ENCODE peak calls at places on chromosomes 11 and 22, in eight cellular contexts. L, Y, K, C, P, N, Q and U are unnamed samples.

GRCh38 chr11:34745209-34745608 is 124.3 kb downstream of the EHF start:
- DNase-seq in L (no peak), Y (no peak), K (no peak), C (no peak), P (no peak), N (no peak), Q (no peak), U (no peak)

GRCh38 chr11:76723142-76723541 is 52.6 kb upstream of the LRRC32 start:
- DNase-seq in L (no peak), Y (no peak), K (no peak), C (no peak), P (no peak), N (no peak), Q (no peak), U (no peak)

GRCh38 chr22:43438666-43439347 is 27.0 kb downstream of the MPPED1 start:
- DNase-seq in L (no peak), Y (no peak), K (no peak), C (no peak), P (no peak), N (no peak), Q (no peak), U (no peak)

GRCh38 chr11:95734009-95734572 is 55.5 kb downstream of the FAM76B start:
- DNase-seq in L (no peak), Y (no peak), K (no peak), C (no peak), P (no peak), N (no peak), Q (no peak), U (no peak)

GRCh38 chr11:72238040-72238450 is 5.9 kb downstream of the PHOX2A start:
- DNase-seq in L (peak), Y (peak), K (peak), C (no peak), P (no peak), N (no peak), Q (peak), U (peak)

GRCh38 chr11:70590356-70590991 is 192.1 kb downstream of the CTTN start:
- DNase-seq in L (no peak), Y (no peak), K (no peak), C (no peak), P (no peak), N (no peak), Q (no peak), U (no peak)

GRCh38 chr22:32708835-32709234 is 92.7 kb upstream of the TIMP3 start:
- DNase-seq in L (peak), Y (no peak), K (no peak), C (no peak), P (peak), N (no peak), Q (no peak), U (no peak)

GRCh38 chr11:73875840-73876239 is 806 bp downstream of the COA4 start:
- DNase-seq in L (no peak), Y (no peak), K (peak), C (no peak), P (no peak), N (no peak), Q (no peak), U (no peak)

GRCh38 chr11:45725121-45725520 is 59.7 kb upstream of the CHST1 start:
- DNase-seq in L (no peak), Y (no peak), K (no peak), C (no peak), P (no peak), N (no peak), Q (no peak), U (no peak)

GRCh38 chr11:26134053-26134452 is 197.9 kb upstream of the ANO3 start:
- DNase-seq in L (no peak), Y (no peak), K (no peak), C (no peak), P (no peak), N (no peak), Q (no peak), U (no peak)

GRCh38 chr22:47596176-47596690 is 833.8 kb downstream of the TBC1D22A start:
- DNase-seq in L (no peak), Y (no peak), K (no peak), C (no peak), P (no peak), N (no peak), Q (no peak), U (no peak)

GRCh38 chr11:18461909-18462308 is 6.3 kb downstream of the LDHAL6A start:
- DNase-seq in L (no peak), Y (no peak), K (no peak), C (no peak), P (no peak), N (no peak), Q (no peak), U (no peak)

GRCh38 chr11:128501576-128502549 is 85.5 kb downstream of the ETS1 start:
- DNase-seq in L (peak), Y (no peak), K (no peak), C (no peak), P (no peak), N (no peak), Q (no peak), U (no peak)

GRCh38 chr11:69166186-69167115 is 10.7 kb downstream of the SMIM38 start:
- DNase-seq in L (peak), Y (no peak), K (peak), C (peak), P (no peak), N (no peak), Q (peak), U (no peak)

GRCh38 chr11:46363031-46363407 is 15.8 kb downstream of the DGKZ start:
- DNase-seq in L (peak), Y (no peak), K (peak), C (no peak), P (peak), N (no peak), Q (no peak), U (no peak)

GRCh38 chr11:65493367-65494176 is 5.3 kb upstream of the MALAT1 start:
- DNase-seq in L (peak), Y (no peak), K (no peak), C (no peak), P (peak), N (peak), Q (peak), U (no peak)

GRCh38 chr11:28596816-28597215 is 488.6 kb downstream of the METTL15 start:
- DNase-seq in L (no peak), Y (no peak), K (no peak), C (no peak), P (no peak), N (no peak), Q (no peak), U (no peak)

GRCh38 chr22:48803171-48803992 is 1024.3 kb downstream of the BRD1 start:
- DNase-seq in L (no peak), Y (no peak), K (no peak), C (no peak), P (no peak), N (no peak), Q (no peak), U (no peak)

GRCh38 chr22:35892192-35892591 is 136.4 kb downstream of the RBFOX2 start:
- DNase-seq in L (peak), Y (no peak), K (no peak), C (peak), P (no peak), N (no peak), Q (peak), U (no peak)

GRCh38 chr22:42430486-42431125 is 1.6 kb downstream of the NFAM1 start:
- DNase-seq in L (no peak), Y (no peak), K (no peak), C (no peak), P (no peak), N (no peak), Q (no peak), U (no peak)

GRCh38 chr11:83648610-83649467 is 362.7 kb upstream of the CCDC90B start:
- DNase-seq in L (no peak), Y (no peak), K (no peak), C (no peak), P (no peak), N (no peak), Q (no peak), U (no peak)

GRCh38 chr11:69560141-69560790 is 78.8 kb downstream of the LINC01488 start:
- DNase-seq in L (peak), Y (no peak), K (no peak), C (no peak), P (no peak), N (no peak), Q (peak), U (no peak)

GRCh38 chr11:16607675-16608644 is 130.5 kb upstream of the C11orf58 start:
- DNase-seq in L (peak), Y (peak), K (peak), C (peak), P (peak), N (peak), Q (peak), U (no peak)

GRCh38 chr11:85799142-85799541 is 11.8 kb downstream of the SYTL2 start:
- DNase-seq in L (no peak), Y (no peak), K (no peak), C (no peak), P (no peak), N (no peak), Q (no peak), U (no peak)

GRCh38 chr11:65586676-65587075 is 8.9 kb downstream of the KCNK7 start:
- DNase-seq in L (no peak), Y (no peak), K (no peak), C (no peak), P (no peak), N (no peak), Q (no peak), U (no peak)

GRCh38 chr11:9265211-9266131 is at the start of gene DENND5A:
- DNase-seq in L (peak), Y (peak), K (peak), C (peak), P (peak), N (peak), Q (peak), U (peak)

DNA sequence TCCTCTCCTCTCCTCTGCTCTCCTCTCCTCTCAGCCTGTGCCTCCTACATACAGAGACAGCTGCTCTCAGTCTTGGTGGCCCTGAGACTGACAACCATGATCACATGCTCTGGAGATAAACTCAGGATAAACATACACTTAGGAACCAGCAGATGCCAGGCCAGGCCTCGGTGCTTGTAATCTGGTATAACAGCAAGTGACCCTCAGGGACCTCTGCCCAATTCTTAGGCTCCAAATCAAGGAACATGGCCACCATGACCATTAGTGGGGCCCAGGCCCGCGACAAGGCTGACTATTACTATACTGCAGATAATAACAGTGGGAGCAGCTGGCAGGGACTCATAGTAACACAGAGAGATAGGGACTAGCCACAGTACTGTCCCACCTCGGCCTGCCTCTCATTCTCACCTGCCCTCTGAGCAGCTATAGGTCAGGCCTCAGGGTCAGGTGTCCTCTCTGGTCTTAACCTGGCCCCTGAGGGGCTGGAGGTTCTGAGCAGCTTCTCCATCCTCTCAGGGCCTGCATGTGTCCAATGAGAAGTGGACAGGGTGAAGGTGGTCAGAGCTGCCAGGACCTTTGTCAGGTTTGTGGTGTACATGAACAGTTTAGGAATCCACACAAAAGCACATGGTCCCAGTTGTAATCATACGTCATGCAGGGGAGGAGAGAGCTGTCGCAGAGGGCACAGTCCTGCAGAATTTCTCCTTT is 106.1 kb downstream of the GGTLC2 start:
- DNase-seq in L (no peak), Y (no peak), K (no peak), C (no peak), P (no peak), N (no peak), Q (no peak), U (no peak)
- TF ChIP-seq CTCF in L (no peak), Y (no peak), K (no peak), C (no peak), P (no peak), N (no peak), Q (no peak), U (no peak)

GRCh38 chr11:14190992-14191773 is 167.8 kb downstream of the RRAS2 start:
- DNase-seq in L (no peak), Y (no peak), K (no peak), C (no peak), P (no peak), N (no peak), Q (no peak), U (no peak)
- TF ChIP-seq CTCF in L (peak), Y (no peak), K (no peak), C (no peak), P (no peak), N (no peak), Q (no peak), U (no peak)

DNA sequence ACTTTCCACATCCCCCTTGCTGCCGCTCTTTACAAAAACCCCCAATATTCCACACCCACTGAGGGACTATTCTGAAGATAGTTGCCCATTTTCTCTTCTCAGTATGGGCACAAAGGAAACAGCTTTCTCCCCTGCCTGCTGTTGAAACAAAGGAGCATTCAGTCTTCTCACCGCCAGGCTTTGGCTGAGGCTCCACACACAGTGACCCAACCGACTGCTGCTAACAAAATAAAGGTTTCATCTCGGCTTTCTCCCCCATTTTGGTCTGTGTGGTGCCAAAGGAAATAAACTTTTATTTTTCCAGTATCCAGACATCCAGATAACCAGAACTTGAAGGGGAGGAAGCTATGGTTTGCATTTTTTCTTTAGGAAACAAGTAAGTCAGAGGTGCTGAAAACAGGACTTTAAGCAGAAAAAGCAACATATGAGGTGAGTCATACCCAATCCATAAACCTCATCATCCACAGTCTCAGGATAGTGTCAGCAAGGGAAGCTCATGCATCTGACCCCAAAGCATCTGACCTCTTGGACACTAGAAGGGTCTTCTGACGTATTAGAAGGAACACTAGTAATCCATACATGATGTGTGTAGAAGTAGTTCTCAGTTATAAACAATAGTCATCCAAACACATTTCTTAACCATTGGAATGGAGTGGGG is 6.4 kb downstream of the CLMP start:
- DNase-seq in L (peak), Y (no peak), K (peak), C (peak), P (no peak), N (no peak), Q (no peak), U (no peak)
- TF ChIP-seq CTCF in L (no peak), Y (no peak), K (no peak), C (peak), P (no peak), N (no peak), Q (no peak), U (no peak)

GRCh38 chr11:129694966-129695365 is 120.7 kb upstream of the TMEM45B start:
- DNase-seq in L (peak), Y (no peak), K (no peak), C (no peak), P (no peak), N (no peak), Q (peak), U (no peak)

GRCh38 chr11:129694538-129694937 is 121.1 kb upstream of the TMEM45B start:
- DNase-seq in L (no peak), Y (no peak), K (peak), C (no peak), P (no peak), N (no peak), Q (peak), U (no peak)

GRCh38 chr11:129695543-129696308 is 119.9 kb upstream of the TMEM45B start:
- DNase-seq in L (peak), Y (peak), K (peak), C (no peak), P (peak), N (no peak), Q (peak), U (peak)

GRCh38 chr11:129698212-129698611 is 117.4 kb upstream of the TMEM45B start:
- DNase-seq in L (no peak), Y (no peak), K (no peak), C (no peak), P (no peak), N (no peak), Q (no peak), U (no peak)

GRCh38 chr11:129696309-129696989 is 119.2 kb upstream of the TMEM45B start:
- DNase-seq in L (no peak), Y (no peak), K (no peak), C (no peak), P (no peak), N (no peak), Q (no peak), U (no peak)
- TF ChIP-seq CTCF in L (no peak), Y (no peak), K (no peak), C (no peak), P (no peak), N (no peak), Q (no peak), U (no peak)

GRCh38 chr11:129785383-129786111 is 30.1 kb upstream of the TMEM45B start:
- DNase-seq in L (peak), Y (no peak), K (no peak), C (no peak), P (no peak), N (no peak), Q (peak), U (no peak)
- TF ChIP-seq CTCF in L (no peak), Y (no peak), K (no peak), C (peak), P (no peak), N (no peak), Q (peak), U (peak)

GRCh38 chr11:119295178-119295577 is 21.8 kb downstream of the MCAM start:
- DNase-seq in L (no peak), Y (no peak), K (no peak), C (no peak), P (no peak), N (no peak), Q (peak), U (no peak)
- TF ChIP-seq CTCF in L (no peak), Y (no peak), K (no peak), C (no peak), P (no peak), N (no peak), Q (peak), U (no peak)

GRCh38 chr22:41415554-41415953 is 31.0 kb downstream of the TOB2 start:
- DNase-seq in L (no peak), Y (no peak), K (no peak), C (no peak), P (no peak), N (no peak), Q (no peak), U (no peak)

GRCh38 chr22:41418717-41419116 is 27.9 kb downstream of the TOB2 start:
- DNase-seq in L (no peak), Y (no peak), K (no peak), C (no peak), P (no peak), N (no peak), Q (no peak), U (no peak)

GRCh38 chr22:41417622-41418390 is 28.8 kb downstream of the TOB2 start:
- DNase-seq in L (peak), Y (no peak), K (peak), C (no peak), P (peak), N (no peak), Q (no peak), U (no peak)
- TF ChIP-seq CTCF in L (no peak), Y (no peak), K (no peak), C (no peak), P (no peak), N (no peak), Q (no peak), U (no peak)

GRCh38 chr22:29610780-29611179 is 7.3 kb downstream of the NF2 start:
- DNase-seq in L (no peak), Y (no peak), K (no peak), C (no peak), P (no peak), N (no peak), Q (no peak), U (no peak)

GRCh38 chr22:29607426-29607825 is 4.0 kb downstream of the NF2 start:
- DNase-seq in L (peak), Y (no peak), K (no peak), C (no peak), P (no peak), N (no peak), Q (no peak), U (no peak)

GRCh38 chr22:29605236-29605850 is 1.9 kb downstream of the NF2 start:
- DNase-seq in L (no peak), Y (no peak), K (no peak), C (no peak), P (no peak), N (no peak), Q (no peak), U (no peak)

GRCh38 chr22:29606320-29606719 is 2.9 kb downstream of the NF2 start:
- DNase-seq in L (no peak), Y (no peak), K (no peak), C (no peak), P (no peak), N (no peak), Q (no peak), U (no peak)

GRCh38 chr22:29609139-29609538 is 5.7 kb downstream of the NF2 start:
- DNase-seq in L (no peak), Y (no peak), K (no peak), C (no peak), P (no peak), N (no peak), Q (no peak), U (no peak)
- TF ChIP-seq CTCF in L (no peak), Y (peak), K (no peak), C (peak), P (no peak), N (no peak), Q (peak), U (peak)